ENCODE peak calls at places on chromosomes 13 and 19, in four cellular contexts. One of them, this sample, is unnamed.

GRCh38 chr19:40416918-40417713 is 3.9 kb upstream of the PRX start:
- DNase-seq in Peyer's patch: no peak
- DNase-seq in ascending aorta: no peak
- DNase-seq in stomach: peak
- DNase-seq in this sample: no peak

GRCh38 chr13:31742102-31742695 is 2.9 kb downstream of the RXFP2 start:
- DNase-seq in Peyer's patch: peak
- DNase-seq in ascending aorta: no peak
- DNase-seq in stomach: peak
- DNase-seq in this sample: no peak

GRCh38 chr19:18832331-18833140 is 777 bp downstream of the UPF1 start:
- DNase-seq in Peyer's patch: peak
- DNase-seq in ascending aorta: no peak
- DNase-seq in stomach: no peak
- DNase-seq in this sample: no peak

GRCh38 chr19:57886046-57886445 is 2.8 kb downstream of the ZNF814 start:
- DNase-seq in Peyer's patch: no peak
- DNase-seq in ascending aorta: no peak
- DNase-seq in stomach: no peak
- DNase-seq in this sample: no peak

GRCh38 chr13:23069571-23069970 is 111.2 kb upstream of the SGCG start:
- DNase-seq in Peyer's patch: no peak
- DNase-seq in ascending aorta: no peak
- DNase-seq in stomach: no peak
- DNase-seq in this sample: no peak

GRCh38 chr19:35038623-35039512 is 2.7 kb upstream of the HPN start:
- DNase-seq in Peyer's patch: no peak
- DNase-seq in ascending aorta: no peak
- DNase-seq in stomach: no peak
- DNase-seq in this sample: no peak

GRCh38 chr13:79829880-79830279 is 348.9 kb downstream of the NDFIP2 start:
- DNase-seq in Peyer's patch: no peak
- DNase-seq in ascending aorta: no peak
- DNase-seq in stomach: no peak
- DNase-seq in this sample: no peak

GRCh38 chr19:38639679-38640078 is 7.8 kb upstream of the ACTN4 start:
- DNase-seq in Peyer's patch: no peak
- DNase-seq in ascending aorta: no peak
- DNase-seq in stomach: no peak
- DNase-seq in this sample: no peak

GRCh38 chr19:8451885-8452284 is 7.1 kb downstream of the HNRNPM start:
- DNase-seq in Peyer's patch: no peak
- DNase-seq in ascending aorta: no peak
- DNase-seq in stomach: no peak
- DNase-seq in this sample: no peak

GRCh38 chr13:113187905-113188595 is 20.4 kb downstream of the PCID2 start:
- DNase-seq in Peyer's patch: no peak
- DNase-seq in ascending aorta: no peak
- DNase-seq in stomach: no peak
- DNase-seq in this sample: no peak

GRCh38 chr13:113183450-113184129 is 24.9 kb downstream of the PCID2 start:
- DNase-seq in Peyer's patch: no peak
- DNase-seq in ascending aorta: no peak
- DNase-seq in stomach: no peak
- DNase-seq in this sample: no peak

GRCh38 chr13:113184568-113185440 is 23.7 kb downstream of the PCID2 start:
- DNase-seq in Peyer's patch: no peak
- DNase-seq in ascending aorta: no peak
- DNase-seq in stomach: no peak
- DNase-seq in this sample: no peak

GRCh38 chr13:113187263-113187669 is 21.2 kb downstream of the PCID2 start:
- DNase-seq in Peyer's patch: no peak
- DNase-seq in ascending aorta: peak
- DNase-seq in stomach: peak
- DNase-seq in this sample: no peak

GRCh38 chr13:113186061-113186900 is 22.2 kb downstream of the PCID2 start:
- DNase-seq in Peyer's patch: no peak
- DNase-seq in ascending aorta: no peak
- DNase-seq in stomach: no peak
- DNase-seq in this sample: no peak
- H3K27ac ChIP-seq in Peyer's patch: no peak
- H3K27ac ChIP-seq in ascending aorta: peak
- H3K27ac ChIP-seq in stomach: peak
- H3K27ac ChIP-seq in this sample: peak

GRCh38 chr19:32677657-32678056 is 2.0 kb downstream of the RGS9BP start:
- DNase-seq in Peyer's patch: no peak
- DNase-seq in ascending aorta: no peak
- DNase-seq in stomach: no peak
- DNase-seq in this sample: no peak
- TF ChIP-seq CTCF in Peyer's patch: no peak
- TF ChIP-seq CTCF in ascending aorta: no peak
- TF ChIP-seq CTCF in stomach: no peak
- TF ChIP-seq CTCF in this sample: no peak

GRCh38 chr13:45372189-45373115 is 31.5 kb upstream of the TPT1 start:
- DNase-seq in Peyer's patch: no peak
- DNase-seq in ascending aorta: no peak
- DNase-seq in stomach: no peak
- DNase-seq in this sample: no peak
- H3K27ac ChIP-seq in Peyer's patch: peak
- H3K27ac ChIP-seq in ascending aorta: no peak
- H3K27ac ChIP-seq in stomach: no peak
- H3K27ac ChIP-seq in this sample: no peak

DNA sequence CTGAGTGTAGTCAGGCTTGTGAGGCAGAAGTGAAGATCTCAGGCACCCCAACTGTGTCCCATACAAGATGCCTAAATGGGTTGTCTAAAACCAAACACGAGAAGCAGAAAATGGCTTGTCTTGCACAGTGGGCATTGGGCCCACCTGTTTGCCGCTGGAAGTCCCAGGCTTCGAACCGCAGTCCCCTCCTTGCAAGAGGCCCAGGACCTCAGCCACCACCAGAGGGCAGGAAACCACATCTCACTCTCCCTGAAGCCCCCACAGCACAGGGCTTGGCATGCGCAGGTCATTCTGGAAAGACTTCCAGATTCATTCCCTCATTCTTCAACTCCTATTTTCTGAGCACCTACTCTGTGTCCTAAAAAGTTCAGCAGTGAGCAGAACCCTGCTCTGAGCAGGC is 973.7 kb downstream of the UQCRFS1 start:
- DNase-seq in Peyer's patch: no peak
- DNase-seq in ascending aorta: no peak
- DNase-seq in stomach: no peak
- DNase-seq in this sample: no peak
- TF ChIP-seq CTCF in Peyer's patch: no peak
- TF ChIP-seq CTCF in ascending aorta: no peak
- TF ChIP-seq CTCF in stomach: no peak
- TF ChIP-seq CTCF in this sample: no peak

This sample was measured in upper lobe of right lung.